ENCODE peak calls at places on chromosomes 12 and 14, in eight cellular contexts. M, S, C, B, U, X, V and H are unnamed samples.

GRCh38 chr12:92574046-92574783 is 128.6 kb upstream of the PLEKHG7 start:
- DNase-seq in M (no peak), S (peak), C (no peak), B (no peak), U (peak), X (no peak), V (peak), H (peak)

GRCh38 chr12:29782821-29783772 is 645 bp downstream of the TMTC1 start:
- DNase-seq in M (peak), S (peak), C (peak), B (no peak), U (peak), X (peak), V (peak), H (no peak)

GRCh38 chr12:58306266-58306995 is 365.1 kb downstream of the ATP23 start:
- DNase-seq in M (no peak), S (peak), C (no peak), B (no peak), U (no peak), X (no peak), V (no peak), H (no peak)

GRCh38 chr14:90628825-90629224 is 187.4 kb downstream of the TTC7B start:
- DNase-seq in M (no peak), S (no peak), C (no peak), B (no peak), U (no peak), X (no peak), V (no peak), H (no peak)

GRCh38 chr12:53805801-53806200 is 54.0 kb upstream of the CISTR start:
- DNase-seq in M (no peak), S (peak), C (no peak), B (no peak), U (peak), X (no peak), V (no peak), H (no peak)

GRCh38 chr12:132487311-132487741 is 2.6 kb upstream of the FBRSL1 start:
- DNase-seq in M (no peak), S (no peak), C (no peak), B (no peak), U (no peak), X (no peak), V (no peak), H (no peak)

GRCh38 chr12:92735131-92735721 is 32.4 kb downstream of the PLEKHG7 start:
- DNase-seq in M (peak), S (peak), C (no peak), B (no peak), U (peak), X (no peak), V (peak), H (no peak)

GRCh38 chr12:76639646-76640045 is 80.1 kb upstream of the OSBPL8 start:
- DNase-seq in M (no peak), S (no peak), C (no peak), B (no peak), U (no peak), X (no peak), V (no peak), H (no peak)

GRCh38 chr12:122825773-122826724 is 9.2 kb upstream of the HIP1R start:
- DNase-seq in M (no peak), S (peak), C (no peak), B (no peak), U (peak), X (no peak), V (peak), H (peak)

GRCh38 chr12:68001486-68002466 is 12.5 kb downstream of the IFNG-AS1 start:
- DNase-seq in M (no peak), S (peak), C (no peak), B (no peak), U (peak), X (no peak), V (peak), H (peak)

GRCh38 chr14:22433059-22433458 is 156.0 kb downstream of the DAD1 start:
- DNase-seq in M (no peak), S (no peak), C (no peak), B (no peak), U (no peak), X (no peak), V (no peak), H (no peak)

GRCh38 chr12:49231881-49232650 is 32.8 kb upstream of the TUBA1C start:
- DNase-seq in M (no peak), S (no peak), C (no peak), B (no peak), U (no peak), X (no peak), V (no peak), H (no peak)

GRCh38 chr14:68365228-68365627 is 427.6 kb downstream of the ZFP36L1 start:
- DNase-seq in M (no peak), S (peak), C (no peak), B (no peak), U (peak), X (no peak), V (no peak), H (no peak)

GRCh38 chr12:7362734-7363133 is 58.9 kb downstream of the ACSM4 start:
- DNase-seq in M (no peak), S (no peak), C (no peak), B (no peak), U (no peak), X (no peak), V (no peak), H (no peak)

GRCh38 chr14:72479471-72479931 is 414.4 kb downstream of the DPF3 start:
- DNase-seq in M (peak), S (no peak), C (no peak), B (no peak), U (peak), X (no peak), V (no peak), H (no peak)

GRCh38 chr12:62436164-62436503 is 30.5 kb upstream of the MON2 start:
- DNase-seq in M (no peak), S (no peak), C (no peak), B (no peak), U (no peak), X (no peak), V (no peak), H (no peak)

GRCh38 chr14:75995372-75996041 is 9.9 kb downstream of the IFT43 start:
- DNase-seq in M (no peak), S (no peak), C (no peak), B (no peak), U (no peak), X (peak), V (no peak), H (no peak)

GRCh38 chr12:98883231-98883630 is 238.1 kb downstream of the APAF1 start:
- DNase-seq in M (no peak), S (no peak), C (no peak), B (no peak), U (no peak), X (no peak), V (no peak), H (no peak)

GRCh38 chr12:109561711-109562030 is 11.6 kb downstream of the MMAB start:
- DNase-seq in M (no peak), S (no peak), C (no peak), B (no peak), U (no peak), X (no peak), V (no peak), H (no peak)

GRCh38 chr14:21524575-21525518 is 1.3 kb downstream of the SALL2 start:
- DNase-seq in M (no peak), S (no peak), C (no peak), B (no peak), U (no peak), X (no peak), V (no peak), H (no peak)

GRCh38 chr12:75622492-75622891 is 111.1 kb upstream of the KRR1 start:
- DNase-seq in M (no peak), S (no peak), C (no peak), B (no peak), U (no peak), X (no peak), V (no peak), H (no peak)

GRCh38 chr14:94089479-94089878 is 8.4 kb downstream of the IFI27L1 start:
- DNase-seq in M (no peak), S (peak), C (no peak), B (no peak), U (peak), X (no peak), V (no peak), H (no peak)